ENCODE peak calls at places on chromosomes 4 and X, in four cellular contexts. J is bronchial epithelial cell, C is cardiac muscle cell, F is Panc1. I is an unnamed sample. For H3K36me3 and H3K27me3, the result is how much of the 10 kb centered on the place peaks cover.

GRCh38 chr4:16229604-16230003 is 3.3 kb upstream of the TAPT1 start:
- DNase-seq in J (no peak), C (no peak), F (no peak), I (no peak)

GRCh38 chr4:30839583-30840520 is 119.7 kb downstream of the PCDH7 start:
- DNase-seq in J (peak), C (no peak), F (no peak), I (peak)

GRCh38 chr4:136713140-136713539 is 819.2 kb downstream of the PCDH18 start:
- DNase-seq in J (no peak), C (no peak), F (no peak), I (peak)

GRCh38 chrX:41875142-41875541 is 48.2 kb downstream of the CASK start:
- DNase-seq in J (no peak), C (no peak), F (no peak), I (no peak)

GRCh38 chr4:81516241-81516640 is 44.5 kb upstream of the RASGEF1B start:
- DNase-seq in J (no peak), C (no peak), F (no peak), I (no peak)

GRCh38 chrX:9867753-9868152 is 81.5 kb downstream of the SHROOM2 start:
- DNase-seq in J (peak), C (no peak), F (no peak), I (no peak)

GRCh38 chrX:19893722-19894121 is 6.3 kb upstream of the SH3KBP1 start:
- DNase-seq in J (peak), C (no peak), F (no peak), I (no peak)

GRCh38 chr4:129342820-129343219 is 246.9 kb downstream of the C4orf33 start:
- DNase-seq in J (peak), C (no peak), F (no peak), I (no peak)

GRCh38 chr4:91527056-91527455 is 776.7 kb upstream of the GRID2 start:
- DNase-seq in J (peak), C (no peak), F (no peak), I (no peak)

DNA sequence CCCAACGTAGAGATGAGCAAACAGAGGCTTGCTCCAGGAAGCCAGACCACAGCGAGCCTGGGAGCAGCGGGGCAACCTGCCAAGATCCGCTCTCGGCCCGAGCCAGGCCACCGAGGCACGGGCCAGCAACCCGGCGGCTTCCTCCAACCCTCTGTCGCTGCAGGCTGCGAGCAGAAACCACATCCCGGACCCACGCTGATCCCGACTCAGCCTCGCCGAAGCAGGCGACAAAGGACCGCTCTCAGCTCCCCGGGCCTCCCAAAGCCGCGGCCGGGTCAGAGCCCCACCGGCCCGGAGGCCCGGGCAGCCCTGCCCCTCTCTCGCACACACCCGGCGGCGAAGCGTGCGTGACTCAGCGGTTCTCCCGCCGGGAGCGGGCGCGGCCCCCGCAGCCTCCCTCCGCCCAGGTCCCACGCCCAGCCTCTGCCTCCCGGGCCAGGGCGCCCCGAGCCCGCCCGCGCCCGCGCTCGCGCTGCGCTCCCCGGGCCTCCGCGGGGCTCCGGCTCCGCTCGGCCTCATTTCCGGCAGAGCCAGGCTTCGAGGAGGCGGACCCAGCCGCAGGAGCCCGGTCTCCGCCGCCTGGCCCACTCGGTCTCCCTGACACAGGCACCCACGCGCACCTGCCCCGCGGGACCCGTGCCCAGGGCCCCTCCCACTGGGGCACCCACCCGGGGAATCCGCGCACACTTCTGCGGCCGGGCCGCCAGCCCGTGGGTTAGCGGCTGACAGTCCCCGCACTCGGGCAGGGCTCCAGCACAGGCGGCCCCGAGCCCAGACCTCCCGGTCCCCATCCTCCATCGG is 1.7 kb downstream of the PPP2R2C start:
- DNase-seq in J (peak), C (peak), F (no peak), I (peak)
- H3K4me3 ChIP-seq in J (peak), C (peak), F (peak), I (peak)

GRCh38 chr4:26424143-26424542 is 66.1 kb downstream of the CCKAR start:
- DNase-seq in J (no peak), C (no peak), F (no peak), I (no peak)

GRCh38 chr4:26420903-26421302 is 69.4 kb downstream of the CCKAR start:
- DNase-seq in J (no peak), C (no peak), F (no peak), I (peak)

GRCh38 chr4:26426892-26427291 is 63.4 kb downstream of the CCKAR start:
- DNase-seq in J (no peak), C (no peak), F (no peak), I (no peak)

GRCh38 chr4:26424838-26425237 is 65.4 kb downstream of the CCKAR start:
- DNase-seq in J (no peak), C (no peak), F (no peak), I (no peak)

DNA sequence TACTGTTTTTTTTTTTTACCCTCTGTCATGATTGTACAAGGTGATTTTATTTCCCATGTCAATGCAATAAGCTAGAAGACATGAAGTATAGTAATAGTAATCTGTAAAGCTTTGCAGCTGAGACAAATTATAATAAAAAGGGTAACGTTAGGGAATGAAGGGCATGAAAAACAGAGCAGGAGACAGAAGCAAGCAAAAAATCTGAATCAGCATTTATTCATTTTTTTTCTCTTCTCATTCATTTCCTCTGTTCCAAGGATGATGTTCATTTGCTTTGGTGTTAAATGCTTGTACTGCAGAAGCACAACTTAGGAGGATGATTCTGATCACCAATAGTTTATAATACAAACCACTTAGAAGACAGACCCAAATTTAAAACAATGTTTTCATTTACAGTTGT is 64.3 kb downstream of the CCKAR start:
- DNase-seq in J (no peak), C (no peak), F (no peak), I (no peak)
- H3K36me3 ChIP-seq in J (under half), C (under half), F (under half), I (half or more)

GRCh38 chr4:6546091-6546490 is 28.9 kb upstream of the MAN2B2 start:
- DNase-seq in J (no peak), C (no peak), F (no peak), I (no peak)
- H3K27me3 ChIP-seq in J (under half), C (under half), F (under half), I (under half)

GRCh38 chr4:89684536-89684935 is 152.4 kb downstream of the SNCA start:
- DNase-seq in J (peak), C (no peak), F (no peak), I (no peak)
- H3K4me3 ChIP-seq in J (no peak), C (no peak), F (no peak), I (no peak)

GRCh38 chrX:114267127-114267526 is 316.8 kb upstream of the HTR2C start:
- DNase-seq in J (peak), C (no peak), F (no peak), I (no peak)
- H3K36me3 ChIP-seq in J (under half), C (under half), F (under half), I (under half)

GRCh38 chr4:80188801-80189458 is 8.4 kb upstream of the PRDM8 start:
- DNase-seq in J (no peak), C (no peak), F (no peak), I (no peak)

GRCh38 chr4:80187677-80188076 is 9.6 kb upstream of the PRDM8 start:
- DNase-seq in J (no peak), C (no peak), F (no peak), I (no peak)

GRCh38 chr4:80189581-80189955 is 7.7 kb upstream of the PRDM8 start:
- DNase-seq in J (no peak), C (no peak), F (no peak), I (no peak)

GRCh38 chr4:80189956-80190671 is 7.2 kb upstream of the PRDM8 start:
- DNase-seq in J (no peak), C (no peak), F (no peak), I (no peak)

GRCh38 chr4:80188457-80188800 is 8.9 kb upstream of the PRDM8 start:
- DNase-seq in J (no peak), C (no peak), F (no peak), I (no peak)
- H3K27me3 ChIP-seq in J (under half), C (half or more), F (under half), I (under half)